ENCODE peak calls at places on chromosomes 1 and 21, in nine cellular contexts. One of them, this sample, is unnamed.

GRCh38 chr1:2451744-2452582 is 24.1 kb upstream of the PLCH2 start:
- DNase-seq in mucosa of descending colon: no peak
- DNase-seq in suprapubic skin: no peak
- DNase-seq in GM12864: no peak
- DNase-seq in psoas muscle: no peak
- DNase-seq in cardiac septum: no peak
- DNase-seq in prostate gland: no peak
- DNase-seq in NCI-H526 treated with DMSO at 0.1 percent for 48 hours: no peak
- DNase-seq in RPMI7951: peak
- DNase-seq in this sample: no peak

GRCh38 chr1:10479276-10479675 is 4.5 kb downstream of the PEX14 start:
- DNase-seq in GM12864: no peak
- DNase-seq in psoas muscle: no peak
- DNase-seq in RPMI7951: no peak
- DNase-seq in suprapubic skin: no peak
- DNase-seq in NCI-H526 treated with DMSO at 0.1 percent for 48 hours: no peak
- DNase-seq in prostate gland: no peak
- DNase-seq in cardiac septum: no peak
- DNase-seq in mucosa of descending colon: no peak
- DNase-seq in this sample: peak

GRCh38 chr1:209758360-209758759 is 2.5 kb downstream of the TRAF3IP3 start:
- DNase-seq in GM12864: no peak
- DNase-seq in mucosa of descending colon: no peak
- DNase-seq in psoas muscle: no peak
- DNase-seq in prostate gland: no peak
- DNase-seq in RPMI7951: no peak
- DNase-seq in suprapubic skin: no peak
- DNase-seq in cardiac septum: no peak
- DNase-seq in NCI-H526 treated with DMSO at 0.1 percent for 48 hours: no peak
- DNase-seq in this sample: no peak

GRCh38 chr21:31526040-31526439 is 133.5 kb upstream of the SOD1 start:
- DNase-seq in GM12864: no peak
- DNase-seq in mucosa of descending colon: no peak
- DNase-seq in cardiac septum: no peak
- DNase-seq in psoas muscle: no peak
- DNase-seq in suprapubic skin: no peak
- DNase-seq in NCI-H526 treated with DMSO at 0.1 percent for 48 hours: no peak
- DNase-seq in RPMI7951: peak
- DNase-seq in prostate gland: no peak
- DNase-seq in this sample: no peak

GRCh38 chr1:226643167-226643566 is 94.6 kb downstream of the STUM start:
- DNase-seq in prostate gland: no peak
- DNase-seq in RPMI7951: no peak
- DNase-seq in NCI-H526 treated with DMSO at 0.1 percent for 48 hours: no peak
- DNase-seq in mucosa of descending colon: peak
- DNase-seq in cardiac septum: no peak
- DNase-seq in GM12864: no peak
- DNase-seq in psoas muscle: peak
- DNase-seq in suprapubic skin: no peak
- DNase-seq in this sample: peak

GRCh38 chr1:91283421-91283726 is 121.3 kb downstream of the HFM1 start:
- DNase-seq in NCI-H526 treated with DMSO at 0.1 percent for 48 hours: no peak
- DNase-seq in prostate gland: no peak
- DNase-seq in psoas muscle: no peak
- DNase-seq in RPMI7951: no peak
- DNase-seq in suprapubic skin: no peak
- DNase-seq in cardiac septum: no peak
- DNase-seq in GM12864: no peak
- DNase-seq in mucosa of descending colon: no peak
- DNase-seq in this sample: no peak

GRCh38 chr1:98644510-98644909 is 17.0 kb upstream of the SNX7 start:
- DNase-seq in NCI-H526 treated with DMSO at 0.1 percent for 48 hours: no peak
- DNase-seq in GM12864: no peak
- DNase-seq in RPMI7951: no peak
- DNase-seq in suprapubic skin: no peak
- DNase-seq in psoas muscle: no peak
- DNase-seq in prostate gland: no peak
- DNase-seq in cardiac septum: no peak
- DNase-seq in mucosa of descending colon: no peak
- DNase-seq in this sample: no peak

GRCh38 chr1:233439721-233440120 is 112.2 kb downstream of the MAP3K21 start:
- DNase-seq in RPMI7951: no peak
- DNase-seq in mucosa of descending colon: no peak
- DNase-seq in prostate gland: no peak
- DNase-seq in GM12864: no peak
- DNase-seq in psoas muscle: no peak
- DNase-seq in suprapubic skin: no peak
- DNase-seq in NCI-H526 treated with DMSO at 0.1 percent for 48 hours: no peak
- DNase-seq in cardiac septum: no peak
- DNase-seq in this sample: no peak

GRCh38 chr1:152566681-152567080 is at the start of gene LCE3E:
- DNase-seq in GM12864: no peak
- DNase-seq in prostate gland: no peak
- DNase-seq in psoas muscle: no peak
- DNase-seq in cardiac septum: no peak
- DNase-seq in NCI-H526 treated with DMSO at 0.1 percent for 48 hours: no peak
- DNase-seq in RPMI7951: no peak
- DNase-seq in suprapubic skin: no peak
- DNase-seq in mucosa of descending colon: no peak
- DNase-seq in this sample: no peak

GRCh38 chr21:45289655-45290515 is 2.2 kb upstream of the POFUT2 start:
- DNase-seq in NCI-H526 treated with DMSO at 0.1 percent for 48 hours: no peak
- DNase-seq in prostate gland: no peak
- DNase-seq in psoas muscle: no peak
- DNase-seq in mucosa of descending colon: peak
- DNase-seq in suprapubic skin: no peak
- DNase-seq in GM12864: no peak
- DNase-seq in cardiac septum: peak
- DNase-seq in RPMI7951: no peak
- DNase-seq in this sample: no peak

GRCh38 chr1:36236302-36236701 is 12.1 kb downstream of the THRAP3 start:
- DNase-seq in psoas muscle: no peak
- DNase-seq in NCI-H526 treated with DMSO at 0.1 percent for 48 hours: no peak
- DNase-seq in GM12864: no peak
- DNase-seq in prostate gland: no peak
- DNase-seq in cardiac septum: no peak
- DNase-seq in suprapubic skin: no peak
- DNase-seq in mucosa of descending colon: no peak
- DNase-seq in RPMI7951: no peak
- DNase-seq in this sample: no peak

GRCh38 chr1:111690306-111690617 is 48.9 kb downstream of the INKA2 start:
- DNase-seq in GM12864: no peak
- DNase-seq in RPMI7951: peak
- DNase-seq in psoas muscle: no peak
- DNase-seq in mucosa of descending colon: no peak
- DNase-seq in NCI-H526 treated with DMSO at 0.1 percent for 48 hours: no peak
- DNase-seq in suprapubic skin: no peak
- DNase-seq in cardiac septum: no peak
- DNase-seq in prostate gland: peak
- DNase-seq in this sample: no peak

GRCh38 chr1:99645199-99645598 is 714 bp upstream of the PALMD start:
- DNase-seq in suprapubic skin: no peak
- DNase-seq in mucosa of descending colon: no peak
- DNase-seq in NCI-H526 treated with DMSO at 0.1 percent for 48 hours: no peak
- DNase-seq in prostate gland: peak
- DNase-seq in psoas muscle: peak
- DNase-seq in cardiac septum: no peak
- DNase-seq in RPMI7951: peak
- DNase-seq in GM12864: no peak
- DNase-seq in this sample: no peak

GRCh38 chr21:34705032-34705431 is 36.2 kb downstream of the CLIC6 start:
- DNase-seq in mucosa of descending colon: no peak
- DNase-seq in NCI-H526 treated with DMSO at 0.1 percent for 48 hours: no peak
- DNase-seq in suprapubic skin: no peak
- DNase-seq in cardiac septum: no peak
- DNase-seq in psoas muscle: no peak
- DNase-seq in prostate gland: peak
- DNase-seq in GM12864: no peak
- DNase-seq in RPMI7951: no peak
- DNase-seq in this sample: peak

GRCh38 chr1:40870135-40870728 is 8.1 kb upstream of the CITED4 start:
- DNase-seq in psoas muscle: no peak
- DNase-seq in RPMI7951: peak
- DNase-seq in mucosa of descending colon: no peak
- DNase-seq in cardiac septum: no peak
- DNase-seq in prostate gland: no peak
- DNase-seq in suprapubic skin: no peak
- DNase-seq in GM12864: no peak
- DNase-seq in NCI-H526 treated with DMSO at 0.1 percent for 48 hours: no peak
- DNase-seq in this sample: no peak

GRCh38 chr1:173411835-173412742 is 65.0 kb upstream of the PRDX6 start:
- DNase-seq in GM12864: no peak
- DNase-seq in prostate gland: no peak
- DNase-seq in suprapubic skin: no peak
- DNase-seq in mucosa of descending colon: no peak
- DNase-seq in RPMI7951: peak
- DNase-seq in NCI-H526 treated with DMSO at 0.1 percent for 48 hours: no peak
- DNase-seq in cardiac septum: no peak
- DNase-seq in psoas muscle: no peak
- DNase-seq in this sample: no peak

GRCh38 chr1:54080598-54081049 is 27.2 kb downstream of the TCEANC2 start:
- DNase-seq in prostate gland: no peak
- DNase-seq in suprapubic skin: no peak
- DNase-seq in NCI-H526 treated with DMSO at 0.1 percent for 48 hours: no peak
- DNase-seq in mucosa of descending colon: no peak
- DNase-seq in RPMI7951: no peak
- DNase-seq in cardiac septum: no peak
- DNase-seq in GM12864: no peak
- DNase-seq in psoas muscle: no peak
- DNase-seq in this sample: no peak

GRCh38 chr21:46634966-46635323 is 529 bp upstream of the PRMT2 start:
- DNase-seq in cardiac septum: no peak
- DNase-seq in NCI-H526 treated with DMSO at 0.1 percent for 48 hours: peak
- DNase-seq in prostate gland: peak
- DNase-seq in suprapubic skin: no peak
- DNase-seq in psoas muscle: no peak
- DNase-seq in GM12864: peak
- DNase-seq in mucosa of descending colon: no peak
- DNase-seq in RPMI7951: peak
- DNase-seq in this sample: no peak

GRCh38 chr21:44414291-44415072 is 40.8 kb upstream of the LRRC3 start:
- DNase-seq in NCI-H526 treated with DMSO at 0.1 percent for 48 hours: no peak
- DNase-seq in GM12864: no peak
- DNase-seq in psoas muscle: no peak
- DNase-seq in prostate gland: no peak
- DNase-seq in suprapubic skin: peak
- DNase-seq in cardiac septum: peak
- DNase-seq in mucosa of descending colon: peak
- DNase-seq in RPMI7951: no peak
- DNase-seq in this sample: peak

GRCh38 chr1:11841245-11842153 is 6.1 kb downstream of the NPPA start:
- DNase-seq in mucosa of descending colon: no peak
- DNase-seq in prostate gland: no peak
- DNase-seq in suprapubic skin: no peak
- DNase-seq in RPMI7951: no peak
- DNase-seq in NCI-H526 treated with DMSO at 0.1 percent for 48 hours: no peak
- DNase-seq in GM12864: no peak
- DNase-seq in psoas muscle: no peak
- DNase-seq in cardiac septum: no peak
- DNase-seq in this sample: peak

GRCh38 chr21:31557956-31558838 is 101.3 kb upstream of the SOD1 start:
- DNase-seq in psoas muscle: no peak
- DNase-seq in cardiac septum: peak
- DNase-seq in RPMI7951: no peak
- DNase-seq in NCI-H526 treated with DMSO at 0.1 percent for 48 hours: peak
- DNase-seq in GM12864: no peak
- DNase-seq in mucosa of descending colon: peak
- DNase-seq in prostate gland: peak
- DNase-seq in suprapubic skin: no peak
- DNase-seq in this sample: no peak

GRCh38 chr1:12810691-12811408 is 19.7 kb downstream of the PRAMEF1 start:
- DNase-seq in mucosa of descending colon: no peak
- DNase-seq in NCI-H526 treated with DMSO at 0.1 percent for 48 hours: no peak
- DNase-seq in suprapubic skin: no peak
- DNase-seq in RPMI7951: peak
- DNase-seq in psoas muscle: no peak
- DNase-seq in cardiac septum: no peak
- DNase-seq in prostate gland: no peak
- DNase-seq in GM12864: no peak
- DNase-seq in this sample: no peak

GRCh38 chr1:8667869-8668595 is 149.4 kb downstream of the RERE start:
- DNase-seq in RPMI7951: peak
- DNase-seq in cardiac septum: no peak
- DNase-seq in NCI-H526 treated with DMSO at 0.1 percent for 48 hours: peak
- DNase-seq in mucosa of descending colon: no peak
- DNase-seq in prostate gland: no peak
- DNase-seq in GM12864: no peak
- DNase-seq in psoas muscle: no peak
- DNase-seq in suprapubic skin: no peak
- DNase-seq in this sample: no peak

GRCh38 chr1:59272507-59272906 is 24.4 kb upstream of the FGGY start:
- DNase-seq in suprapubic skin: no peak
- DNase-seq in RPMI7951: peak
- DNase-seq in GM12864: no peak
- DNase-seq in prostate gland: no peak
- DNase-seq in psoas muscle: no peak
- DNase-seq in cardiac septum: no peak
- DNase-seq in mucosa of descending colon: no peak
- DNase-seq in NCI-H526 treated with DMSO at 0.1 percent for 48 hours: no peak
- DNase-seq in this sample: no peak

GRCh38 chr1:93275634-93276295 is 69.9 kb upstream of the DR1 start:
- DNase-seq in prostate gland: no peak
- DNase-seq in NCI-H526 treated with DMSO at 0.1 percent for 48 hours: no peak
- DNase-seq in mucosa of descending colon: no peak
- DNase-seq in psoas muscle: no peak
- DNase-seq in RPMI7951: no peak
- DNase-seq in cardiac septum: no peak
- DNase-seq in GM12864: no peak
- DNase-seq in suprapubic skin: no peak
- DNase-seq in this sample: no peak

GRCh38 chr1:207309775-207310273 is 11.7 kb upstream of the CD55 start:
- DNase-seq in psoas muscle: peak
- DNase-seq in mucosa of descending colon: no peak
- DNase-seq in cardiac septum: no peak
- DNase-seq in prostate gland: peak
- DNase-seq in GM12864: peak
- DNase-seq in suprapubic skin: no peak
- DNase-seq in RPMI7951: peak
- DNase-seq in NCI-H526 treated with DMSO at 0.1 percent for 48 hours: no peak
- DNase-seq in this sample: no peak

GRCh38 chr1:38991638-38992449 is 768 bp downstream of the AKIRIN1 start:
- DNase-seq in RPMI7951: peak
- DNase-seq in prostate gland: peak
- DNase-seq in GM12864: no peak
- DNase-seq in psoas muscle: no peak
- DNase-seq in NCI-H526 treated with DMSO at 0.1 percent for 48 hours: peak
- DNase-seq in mucosa of descending colon: peak
- DNase-seq in cardiac septum: peak
- DNase-seq in suprapubic skin: no peak
- DNase-seq in this sample: peak

GRCh38 chr1:41423511-41424191 is 60.8 kb downstream of the EDN2 start:
- DNase-seq in NCI-H526 treated with DMSO at 0.1 percent for 48 hours: no peak
- DNase-seq in prostate gland: no peak
- DNase-seq in GM12864: no peak
- DNase-seq in psoas muscle: peak
- DNase-seq in RPMI7951: no peak
- DNase-seq in suprapubic skin: no peak
- DNase-seq in cardiac septum: peak
- DNase-seq in mucosa of descending colon: peak
- DNase-seq in this sample: no peak

GRCh38 chr1:216330262-216330661 is 93.0 kb downstream of the USH2A start:
- DNase-seq in RPMI7951: no peak
- DNase-seq in suprapubic skin: no peak
- DNase-seq in prostate gland: no peak
- DNase-seq in mucosa of descending colon: no peak
- DNase-seq in cardiac septum: no peak
- DNase-seq in psoas muscle: no peak
- DNase-seq in NCI-H526 treated with DMSO at 0.1 percent for 48 hours: no peak
- DNase-seq in GM12864: no peak
- DNase-seq in this sample: no peak

GRCh38 chr1:232352366-232352765 is 277.6 kb downstream of the SIPA1L2 start:
- DNase-seq in mucosa of descending colon: no peak
- DNase-seq in suprapubic skin: no peak
- DNase-seq in GM12864: no peak
- DNase-seq in NCI-H526 treated with DMSO at 0.1 percent for 48 hours: no peak
- DNase-seq in prostate gland: no peak
- DNase-seq in RPMI7951: no peak
- DNase-seq in psoas muscle: no peak
- DNase-seq in cardiac septum: no peak
- DNase-seq in this sample: no peak

GRCh38 chr1:10733967-10734366 is 62.5 kb downstream of the CASZ1 start:
- DNase-seq in GM12864: no peak
- DNase-seq in RPMI7951: no peak
- DNase-seq in prostate gland: no peak
- DNase-seq in mucosa of descending colon: no peak
- DNase-seq in cardiac septum: no peak
- DNase-seq in suprapubic skin: no peak
- DNase-seq in psoas muscle: no peak
- DNase-seq in NCI-H526 treated with DMSO at 0.1 percent for 48 hours: no peak
- DNase-seq in this sample: no peak